ENCODE peak calls at places on chromosome 12, in five cellular contexts. Y, T, V, S and F are unnamed samples.
A peak's percentile ranks its signal among the peaks of the same experiment; 100 is the strongest.

GRCh38 chr12:115223322-115223721 is 539.3 kb upstream of the TBX3 start:
- DNase-seq in Y (no peak), T (no peak), V (no peak), S (no peak), F (no peak)

GRCh38 chr12:24797901-24798300 is 151.0 kb downstream of the BCAT1 start:
- DNase-seq in Y (no peak), T (no peak), V (no peak), S (no peak), F (no peak)

GRCh38 chr12:102958073-102958829 is 777 bp downstream of the ASCL1 start:
- DNase-seq in Y (peak; percentile 71), T (no peak), V (peak; percentile 21), S (no peak), F (no peak)

GRCh38 chr12:6276936-6277615 is 33.4 kb upstream of the PLEKHG6 start:
- DNase-seq in Y (peak; percentile 30), T (no peak), V (no peak), S (no peak), F (no peak)

GRCh38 chr12:121036810-121037326 is 2.2 kb downstream of the OASL start:
- DNase-seq in Y (no peak), T (no peak), V (peak; percentile 41), S (no peak), F (no peak)

GRCh38 chr12:15184484-15184883 is 36.7 kb downstream of the RERG start:
- DNase-seq in Y (no peak), T (no peak), V (no peak), S (no peak), F (no peak)

GRCh38 chr12:3538691-3539030 is 47.7 kb downstream of the PRMT8 start:
- DNase-seq in Y (no peak), T (no peak), V (no peak), S (no peak), F (no peak)

GRCh38 chr12:11833174-11833895 is 183.9 kb downstream of the ETV6 start:
- DNase-seq in Y (no peak), T (no peak), V (no peak), S (no peak), F (no peak)

GRCh38 chr12:3170423-3171194 is 93.4 kb downstream of the TSPAN9 start:
- DNase-seq in Y (peak; percentile 51), T (no peak), V (peak; percentile 84), S (no peak), F (no peak)

GRCh38 chr12:31267966-31268365 is 58.0 kb downstream of the SINHCAF start:
- DNase-seq in Y (no peak), T (no peak), V (no peak), S (no peak), F (no peak)

GRCh38 chr12:62732861-62733427 is 202.0 kb downstream of the PPM1H start:
- DNase-seq in Y (no peak), T (no peak), V (peak; percentile 83), S (no peak), F (no peak)

GRCh38 chr12:5268424-5269210 is 163.3 kb upstream of the NTF3 start:
- DNase-seq in Y (no peak), T (no peak), V (no peak), S (no peak), F (no peak)

GRCh38 chr12:47156167-47156736 is 76.5 kb upstream of the AMIGO2 start:
- DNase-seq in Y (no peak), T (no peak), V (no peak), S (peak; percentile 58), F (peak; percentile 15)

GRCh38 chr12:12807970-12808702 is 5.0 kb upstream of the DDX47 start:
- DNase-seq in Y (no peak), T (peak; percentile 82), V (no peak), S (no peak), F (peak; percentile 91)

GRCh38 chr12:13713746-13714400 is 267.5 kb downstream of the GRIN2B start:
- DNase-seq in Y (peak; percentile 63), T (no peak), V (no peak), S (no peak), F (no peak)

GRCh38 chr12:105445261-105446015 is 114.9 kb downstream of the C12orf75 start:
- DNase-seq in Y (no peak), T (no peak), V (no peak), S (no peak), F (no peak)

GRCh38 chr12:3077572-3078081 is 448 bp downstream of the TSPAN9 start:
- DNase-seq in Y (no peak), T (no peak), V (no peak), S (peak; percentile 75), F (peak; percentile 11)

GRCh38 chr12:70852416-70853150 is 68.0 kb downstream of the PTPRR start:
- DNase-seq in Y (peak; percentile 55), T (no peak), V (no peak), S (no peak), F (no peak)

GRCh38 chr12:14290951-14291350 is 74.5 kb upstream of the ATF7IP start:
- DNase-seq in Y (no peak), T (peak; percentile 38), V (no peak), S (no peak), F (no peak)

GRCh38 chr12:19411234-19412221 is 27.8 kb upstream of the AEBP2 start:
- DNase-seq in Y (no peak), T (no peak), V (no peak), S (no peak), F (no peak)

GRCh38 chr12:19415563-19415962 is 23.7 kb upstream of the AEBP2 start:
- DNase-seq in Y (no peak), T (no peak), V (no peak), S (no peak), F (no peak)

GRCh38 chr12:19410211-19410610 is 29.1 kb upstream of the AEBP2 start:
- DNase-seq in Y (no peak), T (no peak), V (no peak), S (no peak), F (no peak)

GRCh38 chr12:19410639-19411184 is 28.6 kb upstream of the AEBP2 start:
- DNase-seq in Y (no peak), T (no peak), V (no peak), S (no peak), F (no peak)

GRCh38 chr12:19412844-19413243 is 26.4 kb upstream of the AEBP2 start:
- DNase-seq in Y (no peak), T (no peak), V (no peak), S (no peak), F (no peak)
- H3K4me3 ChIP-seq in Y (no peak overlapping the region), T (no peak overlapping the region), V (no peak overlapping the region), S (no peak overlapping the region), F (no peak overlapping the region)

DNA sequence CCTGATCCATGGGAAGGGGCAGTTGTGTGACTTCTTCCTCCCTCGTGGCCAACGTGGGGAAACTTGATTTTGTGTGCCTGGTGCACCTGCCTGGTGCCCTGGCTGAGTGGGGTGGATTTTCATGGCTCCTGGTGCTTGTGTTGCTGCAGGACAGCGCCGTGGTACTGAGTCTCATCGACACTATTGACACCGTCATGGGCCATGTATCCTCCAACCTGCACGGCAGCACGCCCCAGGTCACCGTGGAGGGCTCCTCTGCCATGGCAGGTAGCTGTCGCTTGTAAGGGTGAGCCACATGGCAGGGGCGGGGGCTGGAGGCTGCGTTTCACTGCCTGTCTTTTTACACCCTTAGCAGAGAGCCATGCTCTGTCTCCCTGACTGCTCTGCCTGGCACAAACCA is 49.3 kb downstream of the ADGRD1 start:
- DNase-seq in Y (no peak), T (no peak), V (no peak), S (no peak), F (no peak)
- H3K27ac ChIP-seq in Y (no peak overlapping the region), T (no peak overlapping the region), V (no peak overlapping the region), S (no peak overlapping the region), F (no peak overlapping the region)

GRCh38 chr12:101209319-101210302 is at the start of gene SLC5A8:
- DNase-seq in Y (peak; percentile 43), T (no peak), V (no peak), S (peak; percentile 31), F (no peak)
- H3K4me3 ChIP-seq in Y (peak within 1 kb of the TSS; percentile 47), T (no peak within 1 kb of the TSS), V (no peak within 1 kb of the TSS), S (no peak within 1 kb of the TSS), F (no peak within 1 kb of the TSS)

GRCh38 chr12:26841085-26841484 is 8.1 kb upstream of the ITPR2 start:
- DNase-seq in Y (no peak), T (no peak), V (no peak), S (no peak), F (no peak)

GRCh38 chr12:26833692-26834168 is 736 bp upstream of the ITPR2 start:
- DNase-seq in Y (peak; percentile 90), T (peak; percentile 85), V (no peak), S (peak; percentile 68), F (peak; percentile 13)

GRCh38 chr12:26843306-26843705 is 10.3 kb upstream of the ITPR2 start:
- DNase-seq in Y (no peak), T (no peak), V (no peak), S (no peak), F (no peak)

GRCh38 chr12:26839551-26839950 is 6.6 kb upstream of the ITPR2 start:
- DNase-seq in Y (no peak), T (no peak), V (no peak), S (no peak), F (no peak)

DNA sequence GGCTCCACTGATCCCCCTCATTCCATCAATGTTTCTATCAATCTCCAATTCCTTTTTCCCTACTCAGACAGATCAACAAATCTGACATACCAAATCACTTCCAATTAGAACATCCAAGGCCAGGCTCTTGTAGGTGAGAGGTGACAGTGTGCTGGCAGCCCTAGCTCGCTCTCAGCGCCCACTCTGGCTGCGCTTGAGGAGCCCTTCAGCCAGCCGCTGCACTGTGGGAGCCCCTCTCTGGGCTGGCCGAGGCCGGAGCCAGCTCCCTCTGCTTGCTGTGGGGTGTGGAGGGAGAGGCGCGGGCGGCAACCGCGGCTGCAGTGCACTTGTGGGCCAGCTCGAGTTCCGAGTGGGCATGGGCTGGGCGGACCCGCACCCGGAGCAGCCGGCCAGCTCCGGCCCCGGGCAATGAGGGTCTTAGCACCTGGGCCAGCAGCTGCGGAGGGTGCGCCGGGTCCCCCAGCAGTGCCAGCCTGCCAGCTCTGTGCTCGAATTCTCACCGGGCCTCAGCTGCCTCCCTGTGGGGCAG is 6.0 kb upstream of the ITPR2 start:
- DNase-seq in Y (no peak), T (no peak), V (no peak), S (no peak), F (no peak)
- H3K27ac ChIP-seq in Y (no peak overlapping the region), T (no peak overlapping the region), V (no peak overlapping the region), S (no peak overlapping the region), F (no peak overlapping the region)

DNA sequence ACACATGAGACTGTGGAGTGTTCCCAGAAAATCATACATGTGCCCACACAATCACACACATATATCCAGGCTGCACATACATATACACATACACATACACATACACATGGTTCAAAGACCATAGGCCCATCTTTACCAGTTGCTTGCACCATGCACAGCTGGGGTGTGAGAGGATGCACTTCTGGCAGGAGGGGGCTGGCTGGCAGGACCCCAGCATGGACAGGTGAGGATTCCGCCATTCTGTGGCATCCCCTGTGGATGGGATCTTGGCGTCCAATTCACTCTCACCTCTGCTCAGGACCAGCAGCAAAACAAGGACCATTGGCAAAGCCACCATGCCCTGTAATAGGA is 7.0 kb downstream of the ITGB7 start:
- DNase-seq in Y (no peak), T (no peak), V (no peak), S (no peak), F (no peak)
- H3K4me3 ChIP-seq in Y (no peak overlapping the region), T (peak overlapping the region; percentile 55), V (no peak overlapping the region), S (no peak overlapping the region), F (peak overlapping the region; percentile 55)

DNA sequence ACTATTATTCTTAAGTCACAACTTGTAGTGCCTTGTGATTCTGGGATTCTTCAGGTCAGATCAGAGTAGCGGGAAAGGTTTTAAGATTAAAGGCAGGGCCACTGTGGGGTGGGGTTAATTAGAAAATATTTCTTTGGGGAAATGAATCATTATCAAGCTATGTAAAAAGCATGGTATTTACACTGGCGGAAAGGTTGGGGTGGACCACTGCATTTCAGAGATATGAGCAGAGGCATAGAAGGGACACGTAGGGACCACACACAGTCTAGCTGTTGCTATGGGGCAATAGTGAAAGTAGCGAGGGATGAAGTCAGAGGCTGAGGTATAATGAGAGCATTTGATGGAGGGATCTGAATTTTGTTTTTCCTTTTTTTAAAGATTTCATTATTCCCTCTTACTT is 31.7 kb upstream of the KCNH3 start:
- DNase-seq in Y (no peak), T (no peak), V (peak; percentile 67), S (no peak), F (no peak)
- H3K27ac ChIP-seq in Y (no peak overlapping the region), T (no peak overlapping the region), V (peak overlapping the region; percentile 84), S (no peak overlapping the region), F (no peak overlapping the region)